ENCODE peak calls at places on chromosomes 11 and 22, in nine cellular contexts. Z, C, U, N, A, S, K, H and T are unnamed samples.
A peak's percentile ranks its signal among the peaks of the same experiment; 100 is the strongest.

GRCh38 chr11:11841121-11841604 is 609 bp upstream of the USP47 start:
- DNase-seq in S (no peak), U (no peak), H (no peak), K (peak; percentile 34), Z (peak; percentile 49), N (no peak), A (no peak), C (no peak), T (no peak)

GRCh38 chr11:79493555-79494171 is 52.8 kb upstream of the TENM4 start:
- DNase-seq in N (peak; percentile 55), C (peak; percentile 91), Z (peak; percentile 71), S (no peak), U (peak; percentile 81), A (peak; percentile 2), K (peak; percentile 54), H (peak; percentile 0), T (peak; percentile 63)

GRCh38 chr22:37032535-37033460 is 13.3 kb downstream of the MPST start:
- DNase-seq in K (peak; percentile 85), A (no peak), H (no peak), S (no peak), U (no peak), N (no peak), Z (no peak), C (no peak), T (peak; percentile 91)

GRCh38 chr22:31870890-31871289 is 73.4 kb upstream of the YWHAH start:
- DNase-seq in H (no peak), N (no peak), K (peak; percentile 90), A (no peak), S (no peak), U (no peak), Z (no peak), C (no peak), T (peak; percentile 83)

GRCh38 chr11:33928564-33928963 is 36.7 kb upstream of the LMO2 start:
- DNase-seq in S (no peak), N (no peak), H (no peak), K (no peak), C (no peak), Z (no peak), U (no peak), A (no peak), T (no peak)

GRCh38 chr22:28032896-28033295 is 113.8 kb upstream of the PITPNB start:
- DNase-seq in N (no peak), Z (peak; percentile 79), K (no peak), H (no peak), C (no peak), S (no peak), A (no peak), U (no peak), T (no peak)

GRCh38 chr11:62048101-62048500 is 75.7 kb upstream of the INCENP start:
- DNase-seq in U (no peak), Z (no peak), C (no peak), A (no peak), S (no peak), K (peak; percentile 5), N (no peak), H (no peak), T (no peak)

GRCh38 chr22:36549033-36549432 is 20.1 kb upstream of the EIF3D start:
- DNase-seq in H (no peak), K (no peak), S (no peak), A (no peak), U (no peak), Z (no peak), C (no peak), N (no peak), T (no peak)